ENCODE peak calls at places on chromosomes 7 and 10, in six cellular contexts. P, C, F, Q, E and B are unnamed samples.
A peak's percentile ranks its signal among the peaks of the same experiment; 100 is the strongest.

GRCh38 chr7:50706469-50706937 is 76.2 kb downstream of the GRB10 start:
- DNase-seq in P (no peak), C (no peak), F (no peak), Q (no peak), E (no peak), B (peak; percentile 42)

GRCh38 chr10:47287365-47287802 is 12.6 kb upstream of the GDF10 start:
- DNase-seq in P (no peak), C (no peak), F (no peak), Q (no peak), E (no peak), B (no peak)

GRCh38 chr7:44394636-44395035 is 69.2 kb upstream of the CAMK2B start:
- DNase-seq in P (no peak), C (no peak), F (no peak), Q (no peak), E (no peak), B (no peak)

GRCh38 chr10:9608592-9608991 is 1409.1 kb upstream of the CELF2 start:
- DNase-seq in P (no peak), C (no peak), F (no peak), Q (peak; percentile 55), E (no peak), B (no peak)

GRCh38 chr10:25084447-25084846 is 68.0 kb downstream of the THNSL1 start:
- DNase-seq in P (no peak), C (no peak), F (no peak), Q (no peak), E (no peak), B (no peak)

GRCh38 chr10:62199584-62199983 is 69.1 kb downstream of the RTKN2 start:
- DNase-seq in P (no peak), C (no peak), F (no peak), Q (no peak), E (no peak), B (no peak)

GRCh38 chr10:122567056-122567660 is 6.6 kb downstream of the DMBT1 start:
- DNase-seq in P (no peak), C (no peak), F (peak; percentile 6), Q (no peak), E (peak; percentile 28), B (no peak)

GRCh38 chr10:127973810-127974311 is 67.0 kb downstream of the PTPRE start:
- DNase-seq in P (no peak), C (no peak), F (no peak), Q (no peak), E (no peak), B (no peak)

GRCh38 chr7:127803626-127804025 is 151.6 kb downstream of the SND1 start:
- DNase-seq in P (no peak), C (no peak), F (no peak), Q (no peak), E (no peak), B (peak; percentile 11)

GRCh38 chr7:75048435-75049379 is 24.9 kb downstream of the RCC1L start:
- DNase-seq in P (no peak), C (no peak), F (no peak), Q (peak; percentile 59), E (no peak), B (no peak)

GRCh38 chr7:97117372-97118188 is at the start of gene SDHAF3:
- DNase-seq in P (peak; percentile 98), C (peak; percentile 96), F (peak; percentile 97), Q (peak; percentile 99), E (peak; percentile 96), B (peak; percentile 94)

GRCh38 chr10:71779641-71780040 is 6.3 kb upstream of the VSIR start:
- DNase-seq in P (no peak), C (no peak), F (no peak), Q (no peak), E (no peak), B (no peak)

GRCh38 chr7:55425141-55425752 is 60.1 kb downstream of the LANCL2 start:
- DNase-seq in P (no peak), C (no peak), F (no peak), Q (no peak), E (no peak), B (no peak)

GRCh38 chr10:5485290-5485689 is 14.1 kb downstream of the CALML5 start:
- DNase-seq in P (no peak), C (no peak), F (no peak), Q (no peak), E (no peak), B (no peak)

GRCh38 chr10:58477122-58477521 is 35.5 kb upstream of the BICC1 start:
- DNase-seq in P (no peak), C (no peak), F (peak; percentile 34), Q (peak; percentile 91), E (no peak), B (no peak)

GRCh38 chr7:47228386-47229014 is 353.4 kb downstream of the TNS3 start:
- DNase-seq in P (no peak), C (no peak), F (no peak), Q (no peak), E (peak; percentile 76), B (peak; percentile 63)

GRCh38 chr7:3605222-3605621 is 304.2 kb downstream of the SDK1 start:
- DNase-seq in P (no peak), C (no peak), F (peak; percentile 42), Q (peak; percentile 44), E (no peak), B (no peak)

GRCh38 chr10:86288695-86289576 is 77.7 kb downstream of the GRID1 start:
- DNase-seq in P (no peak), C (peak; percentile 6), F (no peak), Q (no peak), E (no peak), B (no peak)

GRCh38 chr10:5843814-5844705 is 30.8 kb upstream of the GDI2 start:
- DNase-seq in P (no peak), C (no peak), F (no peak), Q (no peak), E (no peak), B (no peak)

GRCh38 chr10:18368681-18369080 is 228.5 kb downstream of the CACNB2 start:
- DNase-seq in P (no peak), C (no peak), F (no peak), Q (peak; percentile 25), E (no peak), B (peak; percentile 14)

GRCh38 chr7:373818-374705 is 84.1 kb downstream of the FOXL3 start:
- DNase-seq in P (no peak), C (peak; percentile 8), F (no peak), Q (no peak), E (no peak), B (no peak)

GRCh38 chr7:94970085-94970576 is 62.7 kb downstream of the PPP1R9A start:
- DNase-seq in P (no peak), C (no peak), F (no peak), Q (no peak), E (no peak), B (no peak)

GRCh38 chr7:128065872-128066271 is 34.6 kb upstream of the LRRC4 start:
- DNase-seq in P (no peak), C (no peak), F (no peak), Q (no peak), E (no peak), B (no peak)

GRCh38 chr10:125343118-125343752 is 182.9 kb upstream of the CTBP2 start:
- DNase-seq in P (no peak), C (no peak), F (peak; percentile 38), Q (peak; percentile 16), E (peak; percentile 51), B (peak; percentile 42)

GRCh38 chr7:131653418-131654248 is 97.2 kb upstream of the PODXL start:
- DNase-seq in P (no peak), C (peak; percentile 78), F (peak; percentile 16), Q (no peak), E (no peak), B (no peak)

GRCh38 chr10:84333864-84334451 is 5.6 kb downstream of the CCSER2 start:
- DNase-seq in P (no peak), C (no peak), F (peak; percentile 21), Q (no peak), E (no peak), B (peak; percentile 69)

GRCh38 chr7:43569424-43569823 is 13.5 kb upstream of the STK17A start:
- DNase-seq in P (no peak), C (no peak), F (peak; percentile 96), Q (peak; percentile 91), E (no peak), B (no peak)

GRCh38 chr10:109205929-109206585 is 717.3 kb downstream of the XPNPEP1 start:
- DNase-seq in P (no peak), C (no peak), F (peak; percentile 58), Q (peak; percentile 78), E (no peak), B (no peak)

GRCh38 chr10:80498039-80498832 is 39.5 kb upstream of the SH2D4B start:
- DNase-seq in P (no peak), C (no peak), F (no peak), Q (no peak), E (no peak), B (no peak)

GRCh38 chr10:46552526-46553237 is 3.8 kb downstream of the GPRIN2 start:
- DNase-seq in P (peak; percentile 7), C (peak; percentile 8), F (no peak), Q (no peak), E (no peak), B (no peak)

GRCh38 chr7:71633571-71634008 is 501.6 kb downstream of the GALNT17 start:
- DNase-seq in P (no peak), C (no peak), F (peak; percentile 94), Q (peak; percentile 93), E (no peak), B (peak; percentile 66)

GRCh38 chr7:116534790-116535189 is 10.0 kb downstream of the CAV1 start:
- DNase-seq in P (no peak), C (peak; percentile 41), F (no peak), Q (no peak), E (no peak), B (no peak)

GRCh38 chr7:66734006-66734405 is 6.5 kb upstream of the RABGEF1 start:
- DNase-seq in P (no peak), C (no peak), F (no peak), Q (no peak), E (no peak), B (no peak)

DNA sequence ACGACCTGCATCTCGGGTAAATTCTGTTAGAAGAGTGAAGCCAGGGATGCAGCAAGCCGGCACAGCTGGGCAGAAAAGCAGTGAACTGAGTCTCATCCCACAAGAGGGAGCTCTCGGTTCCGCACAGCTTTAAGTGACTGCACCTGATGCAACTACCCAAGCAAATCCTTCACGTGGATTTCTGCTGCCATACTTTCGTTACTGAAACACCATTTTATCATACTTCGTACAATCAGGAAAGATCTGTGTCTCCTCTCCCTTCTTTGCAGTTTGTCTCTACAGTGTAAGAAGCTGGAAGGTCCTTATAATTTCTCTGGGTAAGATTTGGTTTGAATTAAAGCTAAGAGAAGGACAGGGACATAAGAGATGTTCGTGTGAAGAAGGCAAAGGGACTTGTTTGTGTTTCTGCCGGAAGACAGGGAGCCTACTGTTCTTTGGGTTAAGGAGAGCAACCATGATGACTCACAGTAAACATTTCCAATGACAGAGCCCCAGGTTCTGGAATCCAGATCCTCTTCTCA is 427.0 kb downstream of the GPAM start:
- DNase-seq in P (peak; percentile 30), C (peak; percentile 22), F (no peak), Q (peak; percentile 4), E (peak; percentile 79), B (no peak)
- TF ChIP-seq CTCF in P (peak; percentile 69), C (peak; percentile 26), F (peak; percentile 3), Q (no peak), E (peak; percentile 63), B (peak; percentile 14)

GRCh38 chr10:88791924-88792323 is 10.6 kb upstream of the LIPM start:
- DNase-seq in P (no peak), C (no peak), F (peak; percentile 35), Q (no peak), E (peak; percentile 32), B (peak; percentile 39)
- TF ChIP-seq CTCF in P (peak; percentile 71), C (no peak), F (peak; percentile 76), Q (peak; percentile 61), E (peak; percentile 66), B (peak; percentile 49)

GRCh38 chr10:118046491-118047362 is at the start of gene RAB11FIP2:
- DNase-seq in P (peak; percentile 92), C (peak; percentile 97), F (peak; percentile 89), Q (peak; percentile 89), E (peak; percentile 79), B (peak; percentile 95)
- TF ChIP-seq CTCF in P (peak; percentile 45), C (peak; percentile 30), F (no peak), Q (peak; percentile 26), E (no peak), B (peak; percentile 31)

GRCh38 chr10:119412244-119412750 is 130.2 kb downstream of the RGS10 start:
- DNase-seq in P (no peak), C (peak; percentile 84), F (no peak), Q (peak; percentile 59), E (no peak), B (no peak)
- TF ChIP-seq CTCF in P (no peak), C (peak; percentile 26), F (no peak), Q (no peak), E (no peak), B (no peak)